ENCODE peak calls at places on chromosomes 12 and 14, in five cellular contexts. F, Z, Y, B and K are unnamed samples.
A peak's percentile ranks its signal among the peaks of the same experiment; 100 is the strongest.

GRCh38 chr12:56931474-56931978 is 2.7 kb downstream of the SDR9C7 start:
- DNase-seq in F (peak; percentile 70), Z (peak; percentile 27), Y (peak; percentile 46), B (no peak), K (no peak)

GRCh38 chr14:33347816-33348215 is 409.1 kb downstream of the NPAS3 start:
- DNase-seq in F (no peak), Z (no peak), Y (no peak), B (no peak), K (no peak)

GRCh38 chr12:5516781-5517180 is 84.9 kb downstream of the NTF3 start:
- DNase-seq in F (no peak), Z (no peak), Y (no peak), B (no peak), K (no peak)

GRCh38 chr12:69698054-69698453 is 1.0 kb downstream of the BEST3 start:
- DNase-seq in F (no peak), Z (no peak), Y (no peak), B (no peak), K (no peak)

GRCh38 chr12:57726884-57727757 is 11.4 kb downstream of the AGAP2 start:
- DNase-seq in F (no peak), Z (no peak), Y (no peak), B (no peak), K (no peak)

GRCh38 chr12:41968661-41969060 is 176.0 kb downstream of the GXYLT1 start:
- DNase-seq in F (no peak), Z (no peak), Y (no peak), B (no peak), K (no peak)

GRCh38 chr14:32938719-32939253 is at the start of gene NPAS3:
- DNase-seq in F (no peak), Z (no peak), Y (peak; percentile 71), B (no peak), K (peak; percentile 14)

GRCh38 chr12:115998119-115998633 is 279.3 kb downstream of the MED13L start:
- DNase-seq in F (peak; percentile 31), Z (peak; percentile 24), Y (peak; percentile 27), B (no peak), K (peak; percentile 22)

GRCh38 chr14:69629225-69630127 is 18.1 kb downstream of the SUSD6 start:
- DNase-seq in F (no peak), Z (no peak), Y (no peak), B (no peak), K (no peak)

GRCh38 chr14:72907886-72908285 is 14.0 kb upstream of the DPF3 start:
- DNase-seq in F (peak; percentile 52), Z (no peak), Y (no peak), B (no peak), K (no peak)

GRCh38 chr12:105083551-105084105 is 630 bp downstream of the ALDH1L2 start:
- DNase-seq in F (no peak), Z (no peak), Y (peak; percentile 49), B (no peak), K (peak; percentile 34)

GRCh38 chr14:22875003-22875747 is 3.6 kb downstream of the LRP10 start:
- DNase-seq in F (no peak), Z (no peak), Y (no peak), B (no peak), K (no peak)

GRCh38 chr14:63766616-63767015 is 38.8 kb upstream of the SGPP1 start:
- DNase-seq in F (no peak), Z (no peak), Y (no peak), B (no peak), K (no peak)

GRCh38 chr12:77324763-77325468 is 259.5 kb upstream of the E2F7 start:
- DNase-seq in F (peak; percentile 21), Z (peak; percentile 33), Y (peak; percentile 87), B (no peak), K (peak; percentile 86)

GRCh38 chr14:64878775-64879634 is 702 bp downstream of the SPTB start:
- DNase-seq in F (peak; percentile 18), Z (no peak), Y (peak; percentile 15), B (no peak), K (peak; percentile 20)

GRCh38 chr14:94173885-94174621 is at the start of gene PPP4R4:
- DNase-seq in F (peak; percentile 93), Z (peak; percentile 89), Y (peak; percentile 97), B (no peak), K (peak; percentile 94)

GRCh38 chr12:106044773-106045172 is 94.0 kb downstream of the NUAK1 start:
- DNase-seq in F (no peak), Z (no peak), Y (peak; percentile 61), B (no peak), K (no peak)

GRCh38 chr14:68507544-68508081 is 285.3 kb downstream of the ZFP36L1 start:
- DNase-seq in F (no peak), Z (no peak), Y (no peak), B (no peak), K (no peak)

GRCh38 chr14:55399912-55400311 is 11.7 kb downstream of the ATG14 start:
- DNase-seq in F (no peak), Z (no peak), Y (no peak), B (no peak), K (no peak)

GRCh38 chr14:100406505-100407131 is 83.5 kb downstream of the SLC25A47 start:
- DNase-seq in F (peak; percentile 48), Z (peak; percentile 66), Y (no peak), B (no peak), K (no peak)

GRCh38 chr14:80781968-80782367 is 159.6 kb downstream of the CEP128 start:
- DNase-seq in F (no peak), Z (no peak), Y (no peak), B (no peak), K (no peak)

GRCh38 chr14:35215110-35215872 is 76.9 kb upstream of the PSMA6 start:
- DNase-seq in F (no peak), Z (peak; percentile 57), Y (no peak), B (no peak), K (peak; percentile 13)

GRCh38 chr14:83280719-83281118 is 1747.1 kb upstream of the SEL1L start:
- DNase-seq in F (no peak), Z (no peak), Y (no peak), B (no peak), K (no peak)

GRCh38 chr14:76201162-76201561 is 49.4 kb downstream of the GPATCH2L start:
- DNase-seq in F (no peak), Z (no peak), Y (no peak), B (no peak), K (no peak)

GRCh38 chr14:64952598-64953309 is 10.2 kb upstream of the GPX2 start:
- DNase-seq in F (peak; percentile 49), Z (no peak), Y (no peak), B (peak; percentile 32), K (peak; percentile 46)

GRCh38 chr12:119158004-119158776 is 20.5 kb upstream of the HSPB8 start:
- DNase-seq in F (no peak), Z (no peak), Y (no peak), B (no peak), K (no peak)

GRCh38 chr12:63965936-63966602 is 121.6 kb downstream of the SRGAP1 start:
- DNase-seq in F (no peak), Z (no peak), Y (no peak), B (no peak), K (no peak)

GRCh38 chr12:3168775-3169221 is 91.6 kb downstream of the TSPAN9 start:
- DNase-seq in F (peak; percentile 11), Z (no peak), Y (no peak), B (no peak), K (peak; percentile 38)

GRCh38 chr12:89932950-89933349 is 224.3 kb upstream of the ATP2B1 start:
- DNase-seq in F (no peak), Z (no peak), Y (no peak), B (no peak), K (no peak)

GRCh38 chr12:2672863-2673262 is 121.9 kb upstream of the FKBP4 start:
- DNase-seq in F (no peak), Z (no peak), Y (no peak), B (no peak), K (no peak)

GRCh38 chr14:93146119-93146518 is 30.4 kb upstream of the ITPK1 start:
- DNase-seq in F (no peak), Z (no peak), Y (no peak), B (no peak), K (no peak)

GRCh38 chr12:12357697-12358476 is 1.0 kb downstream of the BORCS5 start:
- DNase-seq in F (no peak), Z (no peak), Y (no peak), B (no peak), K (no peak)

GRCh38 chr12:32697445-32697844 is 18.3 kb downstream of the DNM1L start:
- DNase-seq in F (no peak), Z (no peak), Y (no peak), B (no peak), K (no peak)

GRCh38 chr12:80412343-80412953 is 31.6 kb upstream of the PTPRQ start:
- DNase-seq in F (peak; percentile 23), Z (peak; percentile 40), Y (peak; percentile 30), B (no peak), K (peak; percentile 25)

GRCh38 chr12:2642176-2642892 is 152.4 kb upstream of the FKBP4 start:
- DNase-seq in F (no peak), Z (no peak), Y (no peak), B (no peak), K (no peak)

GRCh38 chr14:75128596-75128990 is 1.7 kb upstream of the NEK9 start:
- DNase-seq in F (no peak), Z (no peak), Y (no peak), B (no peak), K (no peak)

DNA sequence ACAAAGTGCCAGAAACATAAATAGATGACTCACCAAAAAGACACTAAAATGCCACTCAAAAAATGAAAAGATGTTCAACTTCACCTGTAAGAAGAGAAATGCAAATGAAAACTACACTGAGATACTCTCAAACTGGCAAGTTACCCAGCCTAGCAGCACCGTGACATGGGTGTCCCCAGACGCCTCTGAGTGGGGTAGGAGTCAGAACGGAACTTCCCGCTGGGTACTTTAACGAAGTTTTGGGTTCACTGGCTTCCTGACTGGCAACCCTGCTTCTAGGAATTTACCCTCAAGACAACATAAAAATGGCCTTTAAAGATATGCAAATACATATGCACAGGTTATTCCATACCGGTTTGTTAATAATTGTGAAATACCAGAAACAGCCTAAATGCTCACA is 52.6 kb downstream of the RIMBP2 start:
- DNase-seq in F (no peak), Z (no peak), Y (no peak), B (peak; percentile 41), K (no peak)
- TF ChIP-seq FOXM1 in F (no peak), Z (no peak), Y (no peak), B (no peak), K (no peak)

GRCh38 chr12:59357811-59358210 is 238.0 kb upstream of the SLC16A7 start:
- DNase-seq in F (no peak), Z (no peak), Y (no peak), B (no peak), K (no peak)
- TF ChIP-seq FOXM1 in F (no peak), Z (no peak), Y (no peak), B (no peak), K (no peak)

GRCh38 chr14:104438166-104438887 is 141.2 kb upstream of the C14orf180 start:
- DNase-seq in F (peak; percentile 1), Z (no peak), Y (peak; percentile 22), B (no peak), K (no peak)
- TF ChIP-seq FOXM1 in F (no peak), Z (no peak), Y (no peak), B (no peak), K (no peak)

DNA sequence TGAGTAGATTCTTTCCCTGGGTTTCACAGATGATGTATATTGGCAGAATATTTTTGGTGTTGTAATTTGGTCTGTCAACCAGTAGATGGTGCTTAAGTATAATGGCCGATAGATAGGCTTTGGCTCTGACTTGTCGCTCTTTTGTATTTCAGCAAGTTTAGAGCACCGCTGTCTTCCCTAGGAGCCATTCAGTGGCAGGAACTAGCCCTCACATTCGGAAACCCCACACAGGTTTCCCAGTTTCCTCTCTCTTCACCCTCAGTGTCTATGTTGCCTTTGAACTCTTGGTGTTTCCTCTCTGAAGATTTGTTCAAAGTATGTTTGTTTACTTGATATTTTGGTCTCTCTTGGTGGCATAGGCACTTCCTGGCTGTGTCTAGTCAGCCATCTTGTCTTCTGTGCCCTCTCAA is 102.2 kb downstream of the GPHN start:
- DNase-seq in F (peak; percentile 1), Z (peak; percentile 7), Y (no peak), B (no peak), K (peak; percentile 6)
- TF ChIP-seq FOXM1 in F (no peak), Z (no peak), Y (no peak), B (no peak), K (no peak)